ENCODE peak calls at places on chromosomes 6 and 20, in five cellular contexts. L is stomach, G is upper lobe of left lung, R is A549, H is transverse colon. M is an unnamed sample.

GRCh38 chr6:34391023-34391485 is 1.4 kb downstream of the NUDT3 start:
- DNase-seq in L (no peak), G (peak; percentile 62), R (peak; percentile 52), H (peak; percentile 35), M (peak; percentile 68)

GRCh38 chr6:41901882-41902519 is 6.8 kb upstream of the USP49 start:
- DNase-seq in L (no peak), G (peak; percentile 29), R (peak; percentile 52), H (peak; percentile 10), M (peak; percentile 10)

GRCh38 chr6:167229586-167229985 is 61.5 kb upstream of the UNC93A start:
- DNase-seq in L (no peak), G (no peak), R (no peak), H (no peak), M (no peak)

GRCh38 chr6:106477790-106478189 is 117.3 kb downstream of the CRYBG1 start:
- DNase-seq in L (no peak), G (peak; percentile 25), R (no peak), H (no peak), M (no peak)

GRCh38 chr6:126033696-126034095 is 47.4 kb downstream of the TRMT11 start:
- DNase-seq in L (no peak), G (peak; percentile 36), R (peak; percentile 76), H (peak; percentile 19), M (no peak)

GRCh38 chr20:25139061-25139705 is 56.3 kb upstream of the ENTPD6 start:
- DNase-seq in L (no peak), G (peak; percentile 58), R (peak; percentile 51), H (no peak), M (no peak)

GRCh38 chr6:82176616-82177015 is 70.9 kb downstream of the IBTK start:
- DNase-seq in L (no peak), G (no peak), R (no peak), H (no peak), M (no peak)

GRCh38 chr6:54856137-54856536 is 9.6 kb downstream of the FAM83B start:
- DNase-seq in L (peak; percentile 44), G (no peak), R (no peak), H (peak; percentile 62), M (no peak)

GRCh38 chr20:41617931-41618806 is at the start of gene CHD6:
- DNase-seq in L (peak; percentile 100), G (peak; percentile 100), R (peak; percentile 99), H (peak; percentile 99), M (peak; percentile 97)
- H3K4me3 ChIP-seq in L (peak within 1 kb of the TSS; percentile 87), G (peak within 1 kb of the TSS; percentile 92), R (peak within 1 kb of the TSS; percentile 98), H (peak within 1 kb of the TSS; percentile 92), M (peak within 1 kb of the TSS; percentile 65)

GRCh38 chr6:43714311-43715055 is 26.9 kb upstream of the MRPS18A start:
- DNase-seq in L (no peak), G (no peak), R (no peak), H (peak; percentile 44), M (peak; percentile 77)
- TF ChIP-seq EP300 in L (no peak), G (no peak), R (no peak), H (no peak), M (no peak)

DNA sequence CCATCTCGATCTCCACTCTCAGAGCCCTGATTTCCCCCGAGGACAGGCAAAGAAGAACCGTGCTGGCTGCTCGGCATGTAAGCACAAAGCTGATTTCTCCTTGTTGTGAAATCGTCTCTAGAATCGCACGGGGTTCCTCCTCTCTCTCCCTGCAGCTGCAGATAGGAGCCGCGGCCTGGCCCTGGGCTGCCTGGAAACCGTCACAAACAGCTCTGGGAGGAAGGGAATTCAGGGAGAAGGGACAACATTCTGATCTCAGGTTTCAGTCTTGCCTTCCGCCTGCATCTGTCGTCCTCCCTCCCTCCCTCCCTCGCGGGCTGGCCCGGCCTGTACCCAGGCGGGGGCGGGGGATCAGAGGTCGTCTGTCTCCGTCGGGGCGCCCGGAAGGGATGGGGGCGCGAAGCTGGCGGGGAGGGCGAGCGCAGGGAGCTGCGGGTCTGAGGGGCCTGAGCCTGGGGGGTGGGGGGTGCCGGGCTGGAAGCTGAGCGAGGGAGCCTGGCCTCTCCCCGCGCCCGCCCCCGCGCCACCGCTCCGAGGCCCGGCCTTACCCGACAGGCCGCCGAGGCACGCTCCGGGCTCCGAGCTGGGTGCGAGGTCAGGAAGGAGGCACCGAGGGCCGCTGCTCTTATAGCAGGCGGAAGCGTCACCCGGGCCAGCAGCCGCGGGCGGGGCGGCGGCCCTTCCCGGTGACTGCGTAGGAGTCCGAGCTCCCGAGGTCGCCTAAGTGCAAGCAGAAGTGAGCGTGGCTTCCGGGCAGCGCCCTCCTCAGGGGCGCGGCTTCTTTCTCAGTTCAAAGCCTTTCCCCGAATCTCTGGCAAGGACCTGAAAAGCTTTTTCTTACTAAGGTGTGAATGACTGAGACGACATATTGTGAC is at the start of gene SERPINB1:
- DNase-seq in L (peak; percentile 94), G (peak; percentile 98), R (peak; percentile 90), H (peak; percentile 95), M (peak; percentile 68)
- TF ChIP-seq CTCF in L (no peak), G (no peak), R (no peak), H (no peak), M (no peak)

GRCh38 chr6:4349931-4350330 is 214.6 kb upstream of the ECI2 start:
- DNase-seq in L (no peak), G (no peak), R (no peak), H (no peak), M (no peak)
- H3K4me3 ChIP-seq in L (no peak overlapping the region), G (no peak overlapping the region), R (no peak overlapping the region), H (no peak overlapping the region), M (no peak overlapping the region)

DNA sequence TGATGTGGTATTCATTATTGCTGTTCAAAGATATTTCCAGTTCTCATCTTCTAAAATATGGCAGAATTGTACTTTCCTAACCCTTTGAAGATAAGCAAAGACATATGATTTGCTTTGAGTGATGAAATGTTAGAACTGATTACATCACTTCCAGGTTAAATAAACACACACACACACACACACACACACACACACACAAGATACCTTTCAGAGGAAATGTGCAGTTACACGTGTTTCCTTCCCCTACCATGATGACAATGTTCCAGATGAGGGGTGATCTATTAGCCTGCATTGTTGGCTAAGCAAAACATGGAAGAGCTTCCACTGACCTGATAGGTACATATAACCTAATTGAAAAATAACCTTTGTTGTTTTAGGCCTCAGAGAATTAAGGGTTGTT is 11.7 kb upstream of the FRK start:
- DNase-seq in L (no peak), G (no peak), R (no peak), H (no peak), M (no peak)
- TF ChIP-seq EP300 in L (no peak), G (no peak), R (no peak), H (no peak), M (no peak)

GRCh38 chr6:20349225-20349624 is 52.5 kb upstream of the E2F3 start:
- DNase-seq in L (no peak), G (no peak), R (no peak), H (no peak), M (no peak)
- TF ChIP-seq CTCF in L (no peak), G (no peak), R (no peak), H (no peak), M (no peak)

DNA sequence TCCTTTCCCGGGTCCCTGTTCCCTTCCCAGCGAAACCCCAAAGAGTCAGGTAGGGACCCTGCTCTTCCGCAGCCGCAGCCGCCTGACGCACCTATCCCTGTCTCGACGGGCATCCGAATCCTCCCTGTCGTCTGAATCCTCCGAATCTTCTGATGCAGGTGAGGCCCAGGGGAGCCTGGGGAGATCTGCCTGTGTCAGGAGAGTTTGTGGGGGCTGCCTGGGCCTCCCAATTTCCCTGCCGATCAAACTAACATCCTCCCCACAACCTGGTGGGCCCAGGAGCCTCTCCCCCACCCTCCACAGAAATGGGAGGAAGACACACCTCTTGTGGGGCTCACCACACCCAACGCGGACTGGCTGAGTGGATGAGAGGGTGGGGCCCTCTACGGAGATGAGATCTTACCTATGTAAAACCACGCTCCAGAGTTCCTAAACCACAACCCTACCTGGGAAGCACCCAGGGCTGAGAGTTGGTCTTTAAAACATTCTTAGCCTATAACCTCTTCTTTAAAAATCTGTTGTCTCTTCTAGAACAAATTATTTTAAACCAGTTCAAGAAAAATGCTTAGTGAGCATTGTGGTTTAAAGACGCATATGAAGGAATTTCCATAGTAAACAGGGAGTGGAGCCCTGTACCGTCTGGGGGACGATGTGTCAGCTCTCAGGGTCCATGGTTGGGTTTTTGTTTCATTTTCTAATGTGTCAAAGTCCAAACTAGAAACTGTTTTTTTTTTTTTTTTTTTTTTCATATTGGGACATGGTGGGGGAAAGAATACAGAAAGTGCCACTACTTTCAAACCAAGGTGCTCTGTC is 1.7 kb downstream of the CDC25B start:
- DNase-seq in L (no peak), G (no peak), R (no peak), H (peak; percentile 65), M (no peak)
- H3K4me3 ChIP-seq in L (peak overlapping the region; percentile 63), G (peak overlapping the region; percentile 81), R (peak overlapping the region; percentile 84), H (peak overlapping the region; percentile 52), M (peak overlapping the region; percentile 67)

GRCh38 chr6:136739071-136739470 is 53.2 kb downstream of the MAP3K5 start:
- DNase-seq in L (no peak), G (no peak), R (no peak), H (no peak), M (no peak)

GRCh38 chr6:136736281-136736960 is 55.9 kb downstream of the MAP3K5 start:
- DNase-seq in L (no peak), G (no peak), R (no peak), H (no peak), M (no peak)

GRCh38 chr6:136738178-136739057 is 53.9 kb downstream of the MAP3K5 start:
- DNase-seq in L (no peak), G (no peak), R (no peak), H (peak; percentile 38), M (no peak)

GRCh38 chr6:136739501-136739900 is 52.8 kb downstream of the MAP3K5 start:
- DNase-seq in L (no peak), G (no peak), R (no peak), H (no peak), M (no peak)

DNA sequence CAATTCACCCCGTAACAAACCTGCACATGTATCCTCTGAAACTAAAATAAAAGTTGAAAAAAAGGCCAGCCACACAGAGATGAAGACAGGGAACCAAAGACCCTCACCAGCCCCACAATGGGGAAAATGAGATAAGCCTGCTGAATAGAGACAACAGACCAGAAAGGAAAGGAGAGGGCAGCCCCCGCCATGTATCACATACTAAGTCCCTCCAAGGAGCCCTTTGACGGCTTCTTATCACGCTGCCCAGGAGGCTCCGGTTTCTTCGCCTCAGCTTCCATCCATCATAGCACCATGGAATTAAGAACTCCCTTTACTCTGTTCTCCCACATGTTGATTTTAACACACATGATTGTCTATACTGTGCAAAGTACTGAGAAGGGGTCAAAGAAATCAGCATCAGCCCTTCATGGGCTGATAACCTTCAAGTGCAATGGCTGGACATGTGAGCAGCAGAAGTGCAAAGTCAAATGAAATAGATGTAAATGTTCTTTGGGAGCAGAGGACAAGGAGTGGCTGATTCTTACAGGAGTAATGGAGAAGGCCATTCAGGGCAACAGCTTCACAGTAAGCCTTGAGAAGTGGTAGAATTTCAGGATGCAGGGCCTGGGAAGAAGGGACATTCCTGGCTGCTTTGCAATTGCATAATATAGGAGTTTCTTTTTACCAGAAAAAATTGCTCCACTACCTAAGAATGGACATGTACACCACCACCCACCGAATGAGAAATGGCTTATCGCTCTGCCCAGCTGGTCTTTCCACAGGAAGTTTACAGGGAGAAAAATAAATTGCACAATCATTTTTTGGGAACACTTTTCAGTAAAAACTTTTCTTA is 54.7 kb downstream of the MAP3K5 start:
- DNase-seq in L (no peak), G (peak; percentile 34), R (no peak), H (no peak), M (no peak)
- TF ChIP-seq EP300 in L (no peak), G (no peak), R (no peak), H (no peak), M (no peak)